ENCODE peak calls at places on chromosomes 4 and X, in five cellular contexts. X is tibial artery, R is adrenal gland, C is stomach, S is body of pancreas. I is an unnamed sample.

GRCh38 chr4:41331224-41331623 is 74.5 kb downstream of the UCHL1 start:
- DNase-seq in X (no peak), R (no peak), C (no peak), S (no peak), I (no peak)

GRCh38 chrX:131289527-131289926 is 421 bp upstream of the IGSF1 start:
- DNase-seq in X (no peak), R (no peak), C (no peak), S (no peak), I (no peak)

GRCh38 chr4:95591278-95591677 is 42.5 kb upstream of the UNC5C start:
- DNase-seq in X (no peak), R (no peak), C (no peak), S (no peak), I (no peak)

GRCh38 chr4:151744614-151745013 is 16.2 kb downstream of the GATB start:
- DNase-seq in X (no peak), R (no peak), C (no peak), S (no peak), I (no peak)

GRCh38 chr4:2536193-2537010 is at the start of gene FAM193A:
- DNase-seq in X (peak), R (peak), C (peak), S (peak), I (peak)

GRCh38 chrX:111375747-111376146 is 36.2 kb downstream of the DCX start:
- DNase-seq in X (no peak), R (no peak), C (no peak), S (no peak), I (no peak)

GRCh38 chr4:5710962-5711478 is at the start of gene EVC:
- DNase-seq in X (peak), R (peak), C (peak), S (peak), I (peak)

GRCh38 chrX:108165349-108166111 is 74.0 kb downstream of the ATG4A start:
- DNase-seq in X (no peak), R (no peak), C (peak), S (no peak), I (no peak)

GRCh38 chrX:3184176-3184930 is 143.1 kb downstream of the ARSF start:
- DNase-seq in X (no peak), R (no peak), C (no peak), S (no peak), I (peak)

GRCh38 chr4:174764105-174764729 is 64.8 kb downstream of the GLRA3 start:
- DNase-seq in X (no peak), R (no peak), C (no peak), S (no peak), I (no peak)

GRCh38 chr4:2931765-2932560 is 31.2 kb downstream of the NOP14 start:
- DNase-seq in X (peak), R (peak), C (peak), S (peak), I (no peak)

GRCh38 chr4:150366487-150366999 is 215.4 kb upstream of the MAB21L2 start:
- DNase-seq in X (no peak), R (no peak), C (no peak), S (no peak), I (no peak)

GRCh38 chrX:103608305-103608963 is 671 bp downstream of the TCEAL3 start:
- DNase-seq in X (peak), R (peak), C (no peak), S (peak), I (peak)

GRCh38 chr4:76896731-76897521 is 1.0 kb downstream of the SOWAHB start:
- DNase-seq in X (no peak), R (peak), C (peak), S (peak), I (peak)

GRCh38 chr4:39021631-39022030 is 10.6 kb downstream of the TMEM156 start:
- DNase-seq in X (no peak), R (no peak), C (no peak), S (no peak), I (no peak)

GRCh38 chr4:110550260-110550659 is 72.6 kb downstream of the PITX2 start:
- DNase-seq in X (no peak), R (no peak), C (no peak), S (no peak), I (no peak)

GRCh38 chr4:137474711-137475301 is 57.5 kb downstream of the PCDH18 start:
- DNase-seq in X (no peak), R (no peak), C (no peak), S (no peak), I (no peak)
- H3K27ac ChIP-seq in X (no peak), R (no peak), C (no peak), S (no peak), I (no peak)

DNA sequence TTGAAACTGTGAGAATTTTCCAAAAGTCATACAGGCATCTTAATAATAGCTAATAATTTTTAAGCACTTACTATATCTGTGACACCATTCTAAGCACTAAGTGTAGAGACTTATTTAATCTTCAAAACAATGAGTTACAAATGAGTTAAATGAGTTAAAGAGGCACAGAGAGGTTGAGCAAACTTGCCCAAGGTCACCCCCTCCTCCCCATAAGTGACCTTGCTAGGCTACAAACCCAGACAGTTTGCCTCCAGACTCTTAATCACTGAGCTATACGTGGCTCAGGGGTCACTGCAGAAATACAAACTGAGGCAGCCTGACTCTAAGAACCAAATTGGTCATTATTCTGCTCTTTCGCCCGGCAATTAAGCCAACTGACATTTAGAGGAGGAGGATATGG is 15.5 kb downstream of the CTPS2 start:
- DNase-seq in X (no peak), R (peak), C (no peak), S (no peak), I (no peak)
- H3K27ac ChIP-seq in X (no peak), R (peak), C (no peak), S (no peak), I (no peak)

GRCh38 chr4:88812976-88813375 is 115.3 kb upstream of the NAP1L5 start:
- DNase-seq in X (no peak), R (no peak), C (no peak), S (no peak), I (no peak)

GRCh38 chr4:88809561-88810219 is 112.1 kb upstream of the NAP1L5 start:
- DNase-seq in X (no peak), R (no peak), C (no peak), S (no peak), I (no peak)

GRCh38 chr4:88814043-88814617 is 116.5 kb upstream of the NAP1L5 start:
- DNase-seq in X (no peak), R (peak), C (peak), S (peak), I (no peak)

GRCh38 chr4:88812420-88812819 is 114.8 kb upstream of the NAP1L5 start:
- DNase-seq in X (no peak), R (no peak), C (no peak), S (no peak), I (no peak)

GRCh38 chr4:88811904-88812303 is 114.3 kb upstream of the NAP1L5 start:
- DNase-seq in X (no peak), R (no peak), C (no peak), S (no peak), I (no peak)
- H3K27ac ChIP-seq in X (no peak), R (no peak), C (no peak), S (peak), I (no peak)

DNA sequence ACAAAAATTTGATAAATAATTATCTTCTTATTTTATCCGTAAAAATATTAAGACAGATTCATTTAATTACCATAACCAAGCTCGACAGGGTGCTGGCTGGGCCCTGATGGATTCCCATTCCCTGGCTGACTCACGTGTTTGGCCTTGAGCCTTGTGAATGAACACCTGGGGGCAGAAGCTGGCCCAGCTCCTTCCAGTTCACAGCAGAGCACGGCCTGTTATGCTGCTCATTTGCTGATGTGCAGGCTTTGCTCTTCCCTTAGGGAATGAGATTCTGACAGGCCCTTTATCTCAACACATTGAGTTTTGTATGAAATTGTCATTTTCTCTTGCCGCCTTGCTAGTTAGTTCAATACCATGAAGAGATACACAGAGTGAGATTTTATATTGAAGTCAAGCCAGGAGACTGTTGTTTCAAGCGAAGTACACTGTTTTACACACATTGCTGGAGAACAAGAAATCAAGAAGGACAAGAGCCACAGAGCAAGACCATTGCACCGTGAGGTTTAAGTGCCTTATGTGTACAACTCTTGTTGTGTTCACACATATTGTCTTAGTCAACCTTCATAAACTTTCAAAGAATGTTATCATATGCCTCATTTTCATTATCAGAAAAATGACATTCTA is 1583.3 kb downstream of the STIM2 start:
- DNase-seq in X (no peak), R (no peak), C (no peak), S (peak), I (no peak)
- H3K27ac ChIP-seq in X (no peak), R (no peak), C (no peak), S (no peak), I (no peak)

GRCh38 chrX:100649550-100650356 is 5.8 kb downstream of the SRPX2 start:
- DNase-seq in X (peak), R (peak), C (no peak), S (peak), I (no peak)

GRCh38 chrX:100648601-100649417 is 4.8 kb downstream of the SRPX2 start:
- DNase-seq in X (no peak), R (no peak), C (no peak), S (no peak), I (no peak)

GRCh38 chrX:100652266-100652665 is 8.3 kb downstream of the SRPX2 start:
- DNase-seq in X (no peak), R (no peak), C (no peak), S (no peak), I (no peak)

GRCh38 chrX:100647739-100648138 is 3.7 kb downstream of the SRPX2 start:
- DNase-seq in X (no peak), R (no peak), C (no peak), S (no peak), I (no peak)

DNA sequence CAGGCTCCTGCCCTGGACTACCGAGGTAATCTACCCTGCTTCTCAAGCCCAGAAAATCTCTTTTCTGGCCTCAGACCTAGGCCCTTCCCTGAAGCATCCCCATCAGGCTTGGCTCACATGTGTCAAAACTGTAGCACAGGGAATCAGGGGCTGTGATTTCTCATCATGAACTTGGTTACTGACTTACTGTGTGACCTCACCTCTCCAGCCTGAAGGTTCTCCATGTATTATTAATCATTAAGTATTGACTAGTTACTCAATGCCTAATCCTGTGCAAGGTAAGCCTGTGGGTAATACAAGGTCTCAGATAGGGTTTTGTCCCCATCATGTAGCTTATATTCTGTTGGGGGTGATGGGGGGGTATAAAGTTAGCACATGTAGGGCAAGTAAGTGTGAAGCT is 6.8 kb downstream of the SRPX2 start:
- DNase-seq in X (no peak), R (no peak), C (no peak), S (no peak), I (no peak)
- H3K27ac ChIP-seq in X (peak), R (peak), C (peak), S (peak), I (no peak)

DNA sequence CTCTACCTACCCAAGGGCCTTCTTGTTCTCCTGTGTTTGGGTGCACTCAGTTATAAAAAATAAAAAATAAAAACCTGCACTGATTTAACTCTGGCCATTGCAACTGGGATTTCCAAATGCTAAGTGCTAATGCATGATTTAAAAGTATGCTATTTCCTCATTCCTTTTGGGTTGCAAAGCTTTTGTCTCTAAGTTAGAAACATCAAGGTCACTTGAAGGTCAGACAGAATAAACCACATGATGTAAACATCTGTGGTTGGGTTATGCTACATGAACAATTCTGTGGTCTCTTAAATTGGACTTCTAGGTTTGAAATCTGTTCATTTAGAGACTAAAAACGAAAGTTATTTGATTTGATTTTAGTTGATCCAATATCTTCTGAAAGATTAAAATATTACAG is 1547.4 kb upstream of the TENM3 start:
- DNase-seq in X (no peak), R (no peak), C (no peak), S (no peak), I (no peak)
- H3K27ac ChIP-seq in X (no peak), R (no peak), C (no peak), S (no peak), I (no peak)

DNA sequence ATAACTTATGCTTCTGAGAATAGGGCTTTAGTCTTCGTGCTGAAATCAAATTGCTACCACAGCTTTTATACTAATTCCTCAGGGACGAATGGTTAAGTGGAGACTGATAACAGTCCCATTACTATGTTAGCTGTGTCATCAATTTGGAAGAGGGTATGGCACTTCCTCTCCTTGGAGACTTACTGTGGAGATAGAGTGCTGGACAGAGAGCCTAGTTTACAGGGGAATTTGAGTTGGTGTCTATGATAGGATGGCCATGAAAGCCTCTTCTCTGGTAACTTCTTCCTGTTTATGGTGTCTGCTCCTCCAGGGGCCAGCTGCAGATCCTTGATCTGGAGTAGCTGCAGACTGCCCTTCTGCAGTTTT is 167.7 kb downstream of the ZNF518B start:
- DNase-seq in X (no peak), R (no peak), C (no peak), S (no peak), I (no peak)
- H3K27ac ChIP-seq in X (no peak), R (no peak), C (no peak), S (no peak), I (no peak)

GRCh38 chrX:123736333-123736921 is 3.6 kb upstream of the THOC2 start:
- DNase-seq in X (no peak), R (no peak), C (no peak), S (no peak), I (no peak)
- H3K27ac ChIP-seq in X (no peak), R (no peak), C (no peak), S (no peak), I (no peak)

DNA sequence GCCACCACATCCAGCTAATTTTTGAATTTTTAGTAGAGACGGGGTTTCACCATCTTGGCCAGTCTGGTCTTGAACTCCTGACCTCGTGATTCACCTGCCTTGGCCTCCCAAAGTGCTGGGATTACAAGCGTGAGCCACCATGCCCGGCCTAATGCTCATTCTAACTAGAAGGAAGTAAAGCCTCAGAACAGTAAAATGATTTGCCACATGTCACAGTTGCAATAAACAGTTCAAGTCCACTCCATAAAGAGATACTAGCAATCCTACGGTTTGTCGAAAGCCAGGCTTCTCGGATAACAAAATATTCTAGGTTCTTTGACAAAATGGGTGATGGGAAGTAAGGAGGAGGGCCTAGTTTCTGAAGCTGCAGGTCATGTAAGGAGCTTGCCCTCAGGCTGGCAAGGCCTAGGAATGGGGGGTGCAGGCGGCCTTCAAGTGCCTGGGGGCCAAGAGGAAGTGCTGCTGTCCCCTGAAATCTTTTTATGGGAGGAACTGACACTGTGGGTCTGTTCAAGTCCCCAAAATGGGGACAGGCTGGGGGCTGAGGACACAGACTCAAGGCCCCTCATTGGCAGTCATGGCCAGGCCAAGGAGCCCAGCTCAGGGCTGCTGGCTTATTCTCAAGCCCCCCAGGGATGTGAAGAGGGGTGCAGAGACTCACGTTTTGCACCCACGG is 31.8 kb upstream of the ACSL1 start:
- DNase-seq in X (no peak), R (no peak), C (no peak), S (no peak), I (no peak)
- H3K27ac ChIP-seq in X (no peak), R (no peak), C (no peak), S (no peak), I (no peak)

DNA sequence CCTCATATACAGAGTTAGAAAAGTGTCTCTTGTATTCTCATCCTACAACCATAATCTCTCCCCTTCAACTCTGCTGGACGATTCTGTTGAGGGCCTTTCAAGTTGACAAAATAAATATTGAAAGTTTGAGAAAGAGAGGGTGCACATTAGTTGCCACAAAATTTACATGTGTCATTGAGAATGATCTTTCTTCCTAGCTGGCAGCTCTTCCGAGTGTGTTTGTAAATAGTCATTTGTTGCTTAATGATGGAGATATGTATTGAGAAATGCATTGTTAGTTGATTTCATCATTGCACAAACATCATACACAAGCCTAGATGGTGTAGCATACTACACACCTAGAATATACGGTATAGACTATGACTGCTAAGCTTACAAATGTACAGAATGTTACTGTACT is 632.8 kb upstream of the AMOT start:
- DNase-seq in X (no peak), R (no peak), C (no peak), S (no peak), I (no peak)
- H3K27ac ChIP-seq in X (no peak), R (no peak), C (no peak), S (no peak), I (no peak)